ENCODE peak calls at places on chromosomes 13 and 19, in six cellular contexts. C is GM23248, P is neural progenitor cell, D is HCT116, F is GM23338, T is MM.1S. U is an unnamed sample.

GRCh38 chr13:50613356-50613831 is 230.1 kb downstream of the DLEU7 start:
- DNase-seq in F (no peak), T (no peak), C (peak), D (no peak), P (no peak), U (no peak)

GRCh38 chr13:66543780-66544179 is 686.4 kb downstream of the PCDH9 start:
- DNase-seq in T (no peak), D (peak), P (no peak), F (peak), C (no peak), U (no peak)

GRCh38 chr13:66222926-66223325 is 1007.2 kb downstream of the PCDH9 start:
- DNase-seq in D (no peak), C (no peak), T (peak), F (no peak), P (no peak), U (no peak)

GRCh38 chr13:42110410-42111155 is 62.1 kb downstream of the DGKH start:
- DNase-seq in T (peak), C (peak), D (peak), P (peak), F (peak), U (peak)

GRCh38 chr13:30192320-30193093 is 114.8 kb downstream of the KATNAL1 start:
- DNase-seq in D (no peak), P (no peak), T (peak), F (no peak), C (peak), U (no peak)

GRCh38 chr19:49512970-49513745 is 697 bp downstream of the FCGRT start:
- DNase-seq in D (no peak), T (no peak), C (peak), P (peak), F (peak), U (no peak)

GRCh38 chr19:6710273-6711077 is 10.0 kb downstream of the C3 start:
- DNase-seq in F (peak), D (no peak), C (no peak), P (peak), T (no peak), U (peak)

GRCh38 chr19:33143897-33144405 is 12.0 kb downstream of the WDR88 start:
- DNase-seq in F (peak), D (peak), C (peak), P (peak), T (peak), U (peak)

GRCh38 chr19:34555447-34555846 is 73.9 kb downstream of the WTIP start:
- DNase-seq in P (peak), T (peak), F (peak), C (peak), D (peak), U (peak)

GRCh38 chr19:45641274-45642105 is 2.3 kb upstream of the EML2 start:
- DNase-seq in T (peak), C (peak), F (peak), D (peak), P (peak), U (peak)

GRCh38 chr19:12564016-12564664 is 12.9 kb upstream of the ZNF564 start:
- DNase-seq in D (peak), T (peak), C (peak), P (peak), F (peak), U (peak)
- TF ChIP-seq EZH2phosphoT487 in D (no peak), T (no peak), C (no peak), P (no peak), F (no peak), U (no peak)

DNA sequence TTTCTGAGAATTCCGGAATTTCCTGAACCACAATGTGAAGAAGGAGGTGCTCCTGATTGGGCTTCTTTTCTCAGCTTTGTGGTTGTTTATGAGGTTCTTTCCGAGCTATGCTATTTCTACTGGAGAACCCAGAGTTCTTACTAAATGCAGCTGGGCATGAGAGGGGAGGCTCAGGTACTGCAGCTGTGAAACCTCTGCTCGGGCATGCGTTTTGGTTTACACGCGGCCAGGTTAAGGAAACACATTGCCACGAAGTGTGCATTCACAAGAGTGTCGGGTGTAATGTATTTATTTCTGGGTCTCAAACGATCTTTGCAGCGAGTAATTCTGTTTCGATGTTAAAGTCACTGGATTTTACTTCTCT is 657 bp upstream of the MIR17HG start:
- DNase-seq in D (no peak), T (peak), C (peak), F (peak), P (peak), U (peak)
- TF ChIP-seq EZH2 in D (no peak), T (no peak), C (peak), F (no peak), P (peak), U (no peak)

GRCh38 chr13:25836709-25837316 is 215.0 kb downstream of the SHISA2 start:
- DNase-seq in F (no peak), P (no peak), T (no peak), C (no peak), D (no peak), U (no peak)
- TF ChIP-seq EZH2phosphoT487 in F (no peak), P (no peak), T (no peak), C (no peak), D (no peak), U (no peak)

DNA sequence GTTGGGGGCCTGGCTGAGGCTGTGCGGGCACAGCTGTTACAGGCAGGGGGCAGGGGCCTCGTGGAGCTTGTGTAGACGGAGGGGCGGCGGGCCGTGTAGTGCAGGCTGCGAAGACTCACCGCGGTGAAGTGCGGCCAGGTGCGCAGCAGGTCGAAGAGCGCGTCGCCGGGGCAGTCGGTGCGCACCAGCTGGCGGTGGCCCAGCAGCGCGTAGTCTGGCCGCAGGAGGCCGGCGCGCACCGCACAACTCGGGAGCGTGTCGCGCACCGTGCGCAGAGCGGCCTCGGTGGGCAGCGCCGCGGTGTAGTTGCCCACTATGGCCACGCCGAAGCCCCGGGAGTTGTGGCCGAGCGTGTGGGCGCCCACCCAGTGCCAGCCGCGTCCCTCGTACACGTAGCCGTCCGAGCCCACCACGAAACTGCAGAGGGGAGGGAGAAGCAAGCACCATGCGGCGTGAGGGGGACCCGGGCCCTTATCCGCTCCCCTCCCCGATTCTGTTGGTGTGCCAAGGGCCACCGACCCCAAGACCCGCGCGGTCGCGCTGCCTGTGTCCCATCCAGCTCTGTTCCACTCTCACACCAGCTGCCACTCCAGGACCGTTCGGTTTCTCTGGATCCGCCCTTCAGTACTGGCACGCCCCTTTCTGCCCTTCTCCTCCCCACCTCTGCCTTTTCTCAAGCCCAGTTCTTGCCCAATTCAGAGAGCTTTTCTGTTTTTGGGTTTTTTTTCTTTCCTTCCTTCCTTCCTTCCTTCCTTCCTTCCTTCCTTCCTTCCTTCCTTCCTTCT is 5.4 kb upstream of the RASAL3 start:
- DNase-seq in P (peak), D (no peak), F (peak), C (peak), T (no peak), U (no peak)
- TF ChIP-seq EZH2 in P (peak), D (no peak), F (peak), C (no peak), T (no peak), U (no peak)

GRCh38 chr19:46697142-46697960 is 19.6 kb downstream of the PRKD2 start:
- DNase-seq in D (peak), F (peak), P (peak), T (no peak), C (peak), U (no peak)
- TF ChIP-seq EZH2phosphoT487 in D (no peak), F (no peak), P (no peak), T (no peak), C (no peak), U (no peak)

DNA sequence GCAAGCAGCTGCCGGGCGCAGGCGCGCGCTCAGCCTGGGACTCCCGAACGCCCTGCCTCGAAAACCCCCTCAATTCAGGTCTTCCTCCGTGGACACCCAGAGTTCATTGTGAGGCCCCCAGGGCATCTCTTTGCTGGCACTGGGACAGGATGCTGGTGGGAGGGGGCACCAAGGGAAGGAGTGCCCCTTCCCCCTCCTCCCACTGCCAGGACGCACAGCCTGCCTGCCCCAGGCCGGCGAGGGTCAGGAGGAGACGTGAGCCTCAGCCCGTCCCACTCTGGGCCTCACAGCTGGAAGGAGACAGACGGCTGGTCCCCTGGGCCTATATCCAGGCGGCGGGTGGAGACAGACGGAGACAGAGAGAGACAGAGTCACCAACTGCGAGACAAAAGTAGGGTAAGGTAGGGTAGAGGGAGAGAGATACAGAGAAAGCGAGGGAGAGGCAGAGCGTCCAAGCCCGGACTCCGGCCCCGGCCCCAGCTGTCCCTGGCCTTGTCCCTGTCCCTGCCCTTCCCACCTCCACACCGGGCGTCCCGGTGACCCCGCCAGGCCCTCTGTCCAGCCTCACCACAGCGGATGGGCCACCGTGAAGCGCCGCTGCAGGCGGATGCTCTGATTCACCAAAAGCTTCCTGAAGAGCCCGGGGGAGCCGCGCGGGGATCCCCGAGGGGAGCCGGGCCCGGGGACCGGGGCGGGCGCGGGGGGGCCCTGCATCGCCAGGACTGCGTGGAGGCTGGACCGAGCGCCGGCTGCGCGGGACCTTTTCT is at the start of gene PDE4C:
- DNase-seq in F (peak), D (no peak), P (peak), T (no peak), C (peak), U (no peak)
- TF ChIP-seq EZH2 in F (no peak), D (no peak), P (no peak), T (no peak), C (no peak), U (no peak)

DNA sequence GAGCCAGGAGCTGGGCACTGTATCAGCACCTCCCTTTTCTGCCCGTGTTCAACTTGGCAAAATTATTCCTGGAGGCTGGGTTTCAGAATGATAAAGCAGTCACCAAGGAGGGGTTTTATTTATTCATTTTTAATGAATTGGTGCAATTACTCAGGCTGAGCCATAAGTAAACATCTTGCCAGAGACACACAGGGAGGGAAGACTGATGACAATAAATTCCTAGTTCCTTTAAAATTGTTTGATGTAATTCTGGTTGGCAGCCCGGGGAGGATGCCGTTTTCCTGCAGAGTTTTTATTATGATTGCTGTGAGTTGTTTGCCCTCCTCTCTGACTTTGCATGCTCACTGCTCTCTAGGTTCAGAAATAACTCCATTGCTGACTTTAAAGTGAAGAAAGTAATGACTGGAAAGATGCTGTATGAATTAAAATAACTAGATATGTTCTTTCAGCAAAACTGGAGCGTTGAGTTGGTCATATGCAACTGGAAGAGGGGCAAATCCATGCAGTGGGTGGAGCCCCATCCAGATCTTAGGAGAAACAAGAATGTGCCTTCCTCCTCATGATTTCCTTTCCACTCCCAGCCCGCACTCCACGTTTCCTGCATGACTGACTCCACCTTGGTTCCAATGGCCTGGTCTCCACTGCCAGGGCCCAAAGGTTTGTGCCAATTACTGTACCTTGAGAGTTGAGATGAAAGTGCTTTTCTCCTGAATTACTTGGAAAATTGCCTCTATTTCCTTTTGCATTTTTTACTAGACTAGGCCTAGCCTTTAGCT is 182.1 kb downstream of the RFC3 start:
- DNase-seq in D (no peak), P (no peak), C (peak), F (no peak), T (no peak), U (peak)
- TF ChIP-seq EZH2phosphoT487 in D (no peak), P (no peak), C (no peak), F (no peak), T (no peak), U (no peak)

GRCh38 chr13:46386426-46386995 is 541 bp downstream of the RUBCNL start:
- DNase-seq in C (peak), F (peak), T (no peak), D (no peak), P (peak), U (no peak)
- TF ChIP-seq EZH2 in C (no peak), F (no peak), T (no peak), D (no peak), P (no peak), U (no peak)

DNA sequence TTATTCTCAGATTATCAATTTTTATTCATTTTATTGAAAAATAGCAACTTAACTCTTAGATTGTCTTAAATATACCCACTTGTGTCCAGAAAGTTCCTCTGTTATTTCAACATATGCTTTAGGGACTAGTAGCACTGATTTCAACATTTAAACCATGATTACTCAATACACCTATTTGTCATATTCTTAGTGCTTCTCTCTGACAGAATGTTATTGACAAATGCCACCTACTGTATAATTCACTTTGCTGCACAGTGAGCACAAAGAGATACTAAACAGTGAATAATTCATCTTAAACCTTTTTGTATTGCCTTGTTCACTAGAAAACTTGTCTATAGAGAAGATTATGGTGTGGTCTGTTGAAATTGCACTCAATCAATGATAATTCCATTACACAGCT is 692.6 kb downstream of the PCDH17 start:
- DNase-seq in C (no peak), D (no peak), T (no peak), P (no peak), F (no peak), U (no peak)
- TF ChIP-seq EZH2phosphoT487 in C (no peak), D (no peak), T (no peak), P (no peak), F (no peak), U (no peak)

GRCh38 chr13:75407473-75407872 is 74.5 kb downstream of the TBC1D4 start:
- DNase-seq in F (no peak), P (no peak), D (no peak), T (no peak), C (no peak), U (no peak)

GRCh38 chr13:75414036-75414827 is 67.7 kb downstream of the TBC1D4 start:
- DNase-seq in T (no peak), P (no peak), C (no peak), D (no peak), F (no peak), U (no peak)

GRCh38 chr13:75411924-75412537 is 69.9 kb downstream of the TBC1D4 start:
- DNase-seq in D (no peak), F (no peak), T (no peak), P (no peak), C (no peak), U (no peak)

GRCh38 chr13:75407998-75408397 is 74.0 kb downstream of the TBC1D4 start:
- DNase-seq in T (no peak), F (no peak), C (no peak), D (no peak), P (no peak), U (no peak)

GRCh38 chr13:75410207-75410606 is 71.8 kb downstream of the TBC1D4 start:
- DNase-seq in T (no peak), D (no peak), F (no peak), P (no peak), C (no peak), U (no peak)
- TF ChIP-seq EZH2 in T (no peak), D (no peak), F (no peak), P (no peak), C (no peak), U (no peak)

U was measured in PC-3.